ENCODE peak calls at places on chromosome 5, in nine cellular contexts. One of them, this sample, is unnamed.

GRCh38 chr5:9869616-9870288 is 239.6 kb upstream of the TAS2R1 start:
- DNase-seq in T-helper 2 cell: no peak
- DNase-seq in OCI-M1: no peak
- DNase-seq in AG04449: peak; percentile 65
- DNase-seq in stimulated activated CD4-positive, alpha-beta T cell treated with anti-CD3 and anti-CD28 coated beads, Interleukin-1b, Interleukin-23, amount 100 ng/mL, for 24 hours: no peak
- DNase-seq in dermis blood vessel endothelial cell: no peak
- DNase-seq in NCI-H2171: no peak
- DNase-seq in ovary: no peak
- DNase-seq in NCI-H345: no peak
- DNase-seq in this sample: peak; percentile 59

GRCh38 chr5:53069626-53070025 is 39.9 kb downstream of the MOCS2 start:
- DNase-seq in dermis blood vessel endothelial cell: peak; percentile 98
- DNase-seq in NCI-H2171: no peak
- DNase-seq in T-helper 2 cell: peak; percentile 26
- DNase-seq in OCI-M1: peak; percentile 72
- DNase-seq in ovary: no peak
- DNase-seq in AG04449: no peak
- DNase-seq in NCI-H345: no peak
- DNase-seq in stimulated activated CD4-positive, alpha-beta T cell treated with anti-CD3 and anti-CD28 coated beads, Interleukin-1b, Interleukin-23, amount 100 ng/mL, for 24 hours: peak; percentile 40
- DNase-seq in this sample: no peak

GRCh38 chr5:143434261-143435206 is 31.0 kb upstream of the NR3C1 start:
- DNase-seq in dermis blood vessel endothelial cell: no peak
- DNase-seq in ovary: no peak
- DNase-seq in OCI-M1: no peak
- DNase-seq in stimulated activated CD4-positive, alpha-beta T cell treated with anti-CD3 and anti-CD28 coated beads, Interleukin-1b, Interleukin-23, amount 100 ng/mL, for 24 hours: peak; percentile 18
- DNase-seq in NCI-H2171: no peak
- DNase-seq in T-helper 2 cell: no peak
- DNase-seq in AG04449: no peak
- DNase-seq in NCI-H345: no peak
- DNase-seq in this sample: no peak

GRCh38 chr5:88144219-88145040 is 124.2 kb downstream of the TMEM161B start:
- DNase-seq in OCI-M1: no peak
- DNase-seq in NCI-H345: no peak
- DNase-seq in ovary: no peak
- DNase-seq in NCI-H2171: no peak
- DNase-seq in dermis blood vessel endothelial cell: no peak
- DNase-seq in stimulated activated CD4-positive, alpha-beta T cell treated with anti-CD3 and anti-CD28 coated beads, Interleukin-1b, Interleukin-23, amount 100 ng/mL, for 24 hours: no peak
- DNase-seq in AG04449: no peak
- DNase-seq in T-helper 2 cell: no peak
- DNase-seq in this sample: no peak

GRCh38 chr5:159061834-159062530 is 37.7 kb downstream of the EBF1 start:
- DNase-seq in dermis blood vessel endothelial cell: no peak
- DNase-seq in stimulated activated CD4-positive, alpha-beta T cell treated with anti-CD3 and anti-CD28 coated beads, Interleukin-1b, Interleukin-23, amount 100 ng/mL, for 24 hours: no peak
- DNase-seq in NCI-H345: no peak
- DNase-seq in AG04449: no peak
- DNase-seq in T-helper 2 cell: no peak
- DNase-seq in ovary: no peak
- DNase-seq in OCI-M1: no peak
- DNase-seq in NCI-H2171: no peak
- DNase-seq in this sample: no peak

GRCh38 chr5:109468737-109469420 is 59.1 kb upstream of the PJA2 start:
- DNase-seq in NCI-H345: peak; percentile 95
- DNase-seq in AG04449: peak; percentile 67
- DNase-seq in dermis blood vessel endothelial cell: peak; percentile 98
- DNase-seq in stimulated activated CD4-positive, alpha-beta T cell treated with anti-CD3 and anti-CD28 coated beads, Interleukin-1b, Interleukin-23, amount 100 ng/mL, for 24 hours: peak; percentile 49
- DNase-seq in T-helper 2 cell: peak; percentile 23
- DNase-seq in ovary: peak; percentile 96
- DNase-seq in NCI-H2171: peak; percentile 61
- DNase-seq in OCI-M1: peak; percentile 94
- DNase-seq in this sample: peak; percentile 92

GRCh38 chr5:10949856-10950630 is 189.0 kb upstream of the DAP start:
- DNase-seq in stimulated activated CD4-positive, alpha-beta T cell treated with anti-CD3 and anti-CD28 coated beads, Interleukin-1b, Interleukin-23, amount 100 ng/mL, for 24 hours: no peak
- DNase-seq in NCI-H2171: no peak
- DNase-seq in OCI-M1: no peak
- DNase-seq in T-helper 2 cell: no peak
- DNase-seq in AG04449: no peak
- DNase-seq in dermis blood vessel endothelial cell: no peak
- DNase-seq in NCI-H345: no peak
- DNase-seq in ovary: no peak
- DNase-seq in this sample: no peak

GRCh38 chr5:172170251-172170701 is 17.7 kb downstream of the STK10 start:
- DNase-seq in T-helper 2 cell: no peak
- DNase-seq in NCI-H2171: no peak
- DNase-seq in dermis blood vessel endothelial cell: no peak
- DNase-seq in OCI-M1: no peak
- DNase-seq in AG04449: no peak
- DNase-seq in stimulated activated CD4-positive, alpha-beta T cell treated with anti-CD3 and anti-CD28 coated beads, Interleukin-1b, Interleukin-23, amount 100 ng/mL, for 24 hours: no peak
- DNase-seq in NCI-H345: no peak
- DNase-seq in ovary: no peak
- DNase-seq in this sample: no peak

GRCh38 chr5:15010936-15011335 is 139.4 kb upstream of the ANKH start:
- DNase-seq in AG04449: no peak
- DNase-seq in dermis blood vessel endothelial cell: no peak
- DNase-seq in stimulated activated CD4-positive, alpha-beta T cell treated with anti-CD3 and anti-CD28 coated beads, Interleukin-1b, Interleukin-23, amount 100 ng/mL, for 24 hours: no peak
- DNase-seq in T-helper 2 cell: no peak
- DNase-seq in OCI-M1: no peak
- DNase-seq in NCI-H345: no peak
- DNase-seq in NCI-H2171: no peak
- DNase-seq in ovary: no peak
- DNase-seq in this sample: no peak

GRCh38 chr5:145689235-145689634 is 145.9 kb downstream of the PRELID2 start:
- DNase-seq in NCI-H345: no peak
- DNase-seq in AG04449: no peak
- DNase-seq in NCI-H2171: no peak
- DNase-seq in stimulated activated CD4-positive, alpha-beta T cell treated with anti-CD3 and anti-CD28 coated beads, Interleukin-1b, Interleukin-23, amount 100 ng/mL, for 24 hours: no peak
- DNase-seq in ovary: no peak
- DNase-seq in dermis blood vessel endothelial cell: no peak
- DNase-seq in T-helper 2 cell: no peak
- DNase-seq in OCI-M1: no peak
- DNase-seq in this sample: no peak

GRCh38 chr5:143575264-143575663 is 171.8 kb upstream of the NR3C1 start:
- DNase-seq in dermis blood vessel endothelial cell: no peak
- DNase-seq in stimulated activated CD4-positive, alpha-beta T cell treated with anti-CD3 and anti-CD28 coated beads, Interleukin-1b, Interleukin-23, amount 100 ng/mL, for 24 hours: no peak
- DNase-seq in NCI-H345: no peak
- DNase-seq in ovary: no peak
- DNase-seq in OCI-M1: no peak
- DNase-seq in T-helper 2 cell: no peak
- DNase-seq in AG04449: no peak
- DNase-seq in NCI-H2171: no peak
- DNase-seq in this sample: no peak

GRCh38 chr5:99034336-99034735 is 105.5 kb upstream of the CHD1 start:
- DNase-seq in NCI-H345: no peak
- DNase-seq in stimulated activated CD4-positive, alpha-beta T cell treated with anti-CD3 and anti-CD28 coated beads, Interleukin-1b, Interleukin-23, amount 100 ng/mL, for 24 hours: no peak
- DNase-seq in T-helper 2 cell: no peak
- DNase-seq in OCI-M1: peak; percentile 83
- DNase-seq in ovary: no peak
- DNase-seq in AG04449: no peak
- DNase-seq in dermis blood vessel endothelial cell: peak; percentile 58
- DNase-seq in NCI-H2171: no peak
- DNase-seq in this sample: no peak

GRCh38 chr5:160629007-160629402 is 207.3 kb downstream of the PTTG1 start:
- DNase-seq in AG04449: no peak
- DNase-seq in NCI-H345: peak; percentile 42
- DNase-seq in OCI-M1: no peak
- DNase-seq in NCI-H2171: peak; percentile 83
- DNase-seq in ovary: no peak
- DNase-seq in stimulated activated CD4-positive, alpha-beta T cell treated with anti-CD3 and anti-CD28 coated beads, Interleukin-1b, Interleukin-23, amount 100 ng/mL, for 24 hours: no peak
- DNase-seq in dermis blood vessel endothelial cell: no peak
- DNase-seq in T-helper 2 cell: no peak
- DNase-seq in this sample: no peak

GRCh38 chr5:4189317-4189716 is 593.7 kb downstream of the IRX1 start:
- DNase-seq in NCI-H2171: no peak
- DNase-seq in NCI-H345: peak; percentile 6
- DNase-seq in ovary: no peak
- DNase-seq in AG04449: no peak
- DNase-seq in stimulated activated CD4-positive, alpha-beta T cell treated with anti-CD3 and anti-CD28 coated beads, Interleukin-1b, Interleukin-23, amount 100 ng/mL, for 24 hours: no peak
- DNase-seq in dermis blood vessel endothelial cell: no peak
- DNase-seq in OCI-M1: no peak
- DNase-seq in T-helper 2 cell: no peak
- DNase-seq in this sample: no peak

GRCh38 chr5:149280802-149281201 is 9.1 kb downstream of the AFAP1L1 start:
- DNase-seq in T-helper 2 cell: no peak
- DNase-seq in NCI-H345: no peak
- DNase-seq in OCI-M1: no peak
- DNase-seq in stimulated activated CD4-positive, alpha-beta T cell treated with anti-CD3 and anti-CD28 coated beads, Interleukin-1b, Interleukin-23, amount 100 ng/mL, for 24 hours: no peak
- DNase-seq in dermis blood vessel endothelial cell: no peak
- DNase-seq in AG04449: no peak
- DNase-seq in ovary: no peak
- DNase-seq in NCI-H2171: no peak
- DNase-seq in this sample: no peak

GRCh38 chr5:378301-378891 is 56.9 kb downstream of the AHRR start:
- DNase-seq in dermis blood vessel endothelial cell: peak; percentile 28
- DNase-seq in stimulated activated CD4-positive, alpha-beta T cell treated with anti-CD3 and anti-CD28 coated beads, Interleukin-1b, Interleukin-23, amount 100 ng/mL, for 24 hours: no peak
- DNase-seq in T-helper 2 cell: no peak
- DNase-seq in AG04449: no peak
- DNase-seq in OCI-M1: no peak
- DNase-seq in NCI-H345: no peak
- DNase-seq in NCI-H2171: no peak
- DNase-seq in ovary: no peak
- DNase-seq in this sample: no peak

GRCh38 chr5:167104351-167104750 is 1187.1 kb upstream of the WWC1 start:
- DNase-seq in OCI-M1: no peak
- DNase-seq in NCI-H345: no peak
- DNase-seq in stimulated activated CD4-positive, alpha-beta T cell treated with anti-CD3 and anti-CD28 coated beads, Interleukin-1b, Interleukin-23, amount 100 ng/mL, for 24 hours: no peak
- DNase-seq in AG04449: no peak
- DNase-seq in NCI-H2171: no peak
- DNase-seq in T-helper 2 cell: no peak
- DNase-seq in dermis blood vessel endothelial cell: no peak
- DNase-seq in ovary: no peak
- DNase-seq in this sample: no peak

This sample was measured in RWPE1.